ENCODE peak calls at places on chromosomes 4 and X, in six cellular contexts. O is fibroblast of pulmonary artery, G is suprapubic skin, K is choroid plexus epithelial cell, J is adrenal gland, M is SK-N-SH. D is an unnamed sample.

GRCh38 chrX:12245650-12246645 is 107.7 kb downstream of the FRMPD4 start:
- DNase-seq in G (no peak), K (peak), O (peak), M (no peak), J (no peak), D (no peak)

GRCh38 chrX:20393944-20394343 is 127.2 kb upstream of the RPS6KA3 start:
- DNase-seq in M (no peak), O (peak), J (no peak), G (no peak), K (peak), D (no peak)

GRCh38 chrX:50180073-50180940 is 20.5 kb downstream of the AKAP4 start:
- DNase-seq in J (no peak), O (no peak), G (no peak), K (no peak), M (no peak), D (peak)

GRCh38 chrX:69314436-69315348 is 149.4 kb upstream of the PJA1 start:
- DNase-seq in M (peak), O (no peak), J (no peak), G (no peak), K (no peak), D (peak)

GRCh38 chr4:6470502-6471302 is 1.7 kb downstream of the PPP2R2C start:
- DNase-seq in J (no peak), K (peak), M (peak), G (peak), O (peak), D (no peak)

GRCh38 chr4:3253808-3254207 is 4.8 kb downstream of the MSANTD1 start:
- DNase-seq in K (no peak), O (no peak), G (peak), M (no peak), J (no peak), D (no peak)

GRCh38 chr4:174828845-174829701 is at the start of gene GLRA3:
- DNase-seq in J (no peak), K (peak), G (no peak), O (peak), M (peak), D (no peak)

GRCh38 chrX:70196961-70197805 is 19.9 kb downstream of the DGAT2L6 start:
- DNase-seq in K (peak), O (peak), M (peak), J (peak), G (peak), D (peak)

GRCh38 chr4:96035727-96036126 is 195.8 kb downstream of the PDHA2 start:
- DNase-seq in J (no peak), M (no peak), O (peak), K (peak), G (no peak), D (no peak)

GRCh38 chr4:86033171-86033570 is 326.7 kb downstream of the MAPK10 start:
- DNase-seq in M (no peak), G (no peak), J (peak), O (peak), K (peak), D (no peak)

GRCh38 chrX:78801522-78801921 is 54.0 kb downstream of the LPAR4 start:
- DNase-seq in K (no peak), O (no peak), J (no peak), M (no peak), G (no peak), D (no peak)

GRCh38 chr4:113641025-113641431 is 120.5 kb downstream of the CAMK2D start:
- DNase-seq in G (no peak), O (no peak), K (no peak), J (no peak), M (no peak), D (no peak)

GRCh38 chr4:166128452-166128851 is 255.4 kb downstream of the TLL1 start:
- DNase-seq in G (no peak), K (peak), M (no peak), J (no peak), O (peak), D (peak)

GRCh38 chr4:8862800-8863758 is 8.6 kb downstream of the HMX1 start:
- DNase-seq in K (no peak), M (no peak), J (no peak), G (no peak), O (no peak), D (no peak)

GRCh38 chr4:174215936-174216699 is 67.3 kb downstream of the FBXO8 start:
- DNase-seq in K (no peak), J (no peak), M (peak), O (no peak), G (no peak), D (no peak)

GRCh38 chrX:70219938-70220764 is 14.3 kb upstream of the AWAT1 start:
- DNase-seq in G (no peak), K (peak), O (peak), M (no peak), J (peak), D (peak)

GRCh38 chr4:168562021-168562691 is 65.3 kb downstream of the PALLD start:
- DNase-seq in O (no peak), M (no peak), J (no peak), G (no peak), K (peak), D (no peak)

GRCh38 chrX:139831689-139832456 is 101.0 kb downstream of the ATP11C start:
- DNase-seq in O (peak), J (peak), M (no peak), G (no peak), K (peak), D (peak)

GRCh38 chr4:16995451-16995850 is 97.0 kb upstream of the LDB2 start:
- DNase-seq in M (no peak), K (no peak), G (no peak), O (no peak), J (no peak), D (no peak)

GRCh38 chr4:41268024-41268423 is 11.3 kb downstream of the UCHL1 start:
- DNase-seq in K (no peak), J (no peak), O (no peak), G (no peak), M (no peak), D (no peak)

GRCh38 chrX:125786306-125786705 is 379.8 kb downstream of the DCAF12L2 start:
- DNase-seq in K (no peak), J (no peak), O (no peak), M (no peak), G (no peak), D (no peak)

GRCh38 chr4:47525154-47525819 is 40.2 kb downstream of the ATP10D start:
- DNase-seq in O (peak), K (peak), J (peak), G (no peak), M (no peak), D (no peak)

GRCh38 chr4:39719804-39720580 is 22.1 kb downstream of the UBE2K start:
- DNase-seq in M (no peak), J (no peak), O (no peak), K (peak), G (no peak), D (no peak)

GRCh38 chr4:93029774-93030173 is 726.0 kb downstream of the GRID2 start:
- DNase-seq in J (no peak), G (no peak), K (no peak), O (no peak), M (no peak), D (no peak)

GRCh38 chr4:174912919-174913543 is 5.1 kb upstream of the ADAM29 start:
- DNase-seq in O (no peak), G (no peak), J (no peak), K (no peak), M (no peak), D (no peak)

GRCh38 chr4:21469438-21470032 is 479.0 kb downstream of the KCNIP4 start:
- DNase-seq in K (peak), O (peak), M (peak), G (no peak), J (no peak), D (no peak)

GRCh38 chr4:135250040-135250439 is 1048.5 kb upstream of the PABPC4L start:
- DNase-seq in G (no peak), J (no peak), O (no peak), K (no peak), M (no peak), D (no peak)

GRCh38 chrX:46647251-46647650 is 73.7 kb downstream of the CHST7 start:
- DNase-seq in O (no peak), G (no peak), J (no peak), M (no peak), K (no peak), D (no peak)

GRCh38 chr4:9704551-9705332 is 76.7 kb upstream of the DRD5 start:
- DNase-seq in O (no peak), M (no peak), G (no peak), K (no peak), J (no peak), D (no peak)

GRCh38 chr4:80196259-80197131 is 808 bp upstream of the PRDM8 start:
- DNase-seq in M (no peak), K (no peak), J (no peak), G (no peak), O (no peak), D (no peak)
- H3K4me3 ChIP-seq in M (peak), K (peak), J (no peak), G (peak), O (peak), D (no peak)

GRCh38 chrX:39445336-39445735 is 644.1 kb downstream of the MID1IP1 start:
- DNase-seq in J (no peak), K (peak), G (no peak), M (no peak), O (peak), D (no peak)
- TF ChIP-seq CTCF in J (no peak), K (peak), G (no peak), M (peak), O (peak), D (peak)

GRCh38 chr4:139438141-139438540 is 15.8 kb upstream of the RAB33B start:
- DNase-seq in M (no peak), O (no peak), J (no peak), K (no peak), G (no peak), D (no peak)
- H3K4me3 ChIP-seq in M (no peak), O (no peak), J (no peak), K (no peak), G (no peak), D (no peak)

GRCh38 chrX:14528629-14529287 is 578 bp upstream of the GLRA2 start:
- DNase-seq in O (peak), G (peak), J (peak), K (peak), M (peak), D (peak)
- TF ChIP-seq CTCF in O (peak), G (no peak), J (peak), K (peak), M (peak), D (peak)

DNA sequence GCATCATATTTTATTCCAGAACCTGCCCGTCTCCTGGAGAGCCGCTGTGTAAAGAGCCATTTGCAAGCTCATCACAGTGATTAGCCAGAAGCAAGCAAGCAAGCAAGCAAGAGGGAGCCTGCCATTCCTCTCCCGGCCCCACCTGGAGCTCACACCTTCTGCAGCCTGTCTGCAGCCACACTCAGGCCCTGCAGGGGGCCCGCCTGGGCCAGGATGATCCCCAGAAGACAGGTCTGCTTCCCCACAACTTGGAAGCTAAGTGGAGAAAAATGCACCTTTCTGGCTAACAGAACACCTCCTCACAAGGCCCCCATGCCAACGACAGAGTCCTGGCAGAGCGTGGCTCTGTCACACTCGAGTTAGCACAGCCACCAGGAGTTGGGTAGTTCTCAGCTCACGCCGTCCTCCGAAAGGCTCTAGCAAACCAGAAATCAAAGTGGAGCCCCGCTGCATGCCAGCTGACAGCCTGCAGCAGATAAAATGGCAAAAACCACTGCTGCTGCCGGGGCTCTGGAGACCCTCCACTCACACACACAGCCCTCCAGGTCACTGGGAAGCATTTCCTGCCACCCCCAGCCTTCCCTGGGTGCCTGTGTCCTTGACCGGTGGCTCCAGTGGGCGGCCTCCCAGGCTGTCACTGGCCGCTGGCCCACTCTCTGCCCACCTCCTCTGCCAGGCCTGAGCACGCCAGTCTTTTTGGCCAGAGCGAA is 54.9 kb downstream of the DCTD start:
- DNase-seq in K (no peak), J (no peak), G (no peak), M (no peak), O (no peak), D (no peak)
- H3K4me3 ChIP-seq in K (no peak), J (no peak), G (no peak), M (no peak), O (no peak), D (no peak)

GRCh38 chr4:110046588-110047049 is 133.9 kb downstream of the EGF start:
- DNase-seq in O (no peak), G (no peak), J (no peak), K (peak), M (peak), D (no peak)

GRCh38 chr4:110055014-110055768 is 142.5 kb downstream of the EGF start:
- DNase-seq in M (no peak), K (peak), J (peak), O (peak), G (no peak), D (no peak)

GRCh38 chr4:110049951-110050925 is 137.6 kb downstream of the EGF start:
- DNase-seq in J (peak), G (no peak), O (peak), K (peak), M (peak), D (no peak)
- TF ChIP-seq CTCF in J (peak), G (peak), O (peak), K (peak), M (peak), D (peak)